ENCODE peak calls at places on chromosome 1, in nine cellular contexts. I, Y, G, U, T, N, O, R and C are unnamed samples.

GRCh38 chr1:220920967-220921366 is 41.7 kb downstream of the HLX start:
- DNase-seq in R (no peak), O (no peak), T (no peak), U (no peak), N (no peak), G (no peak), I (no peak), Y (no peak), C (no peak)

GRCh38 chr1:203213126-203213525 is 16.3 kb downstream of the CHIT1 start:
- DNase-seq in T (no peak), Y (no peak), N (no peak), I (no peak), U (no peak), R (no peak), O (no peak), G (no peak), C (no peak)

GRCh38 chr1:179873366-179873978 is 4.1 kb downstream of the TOR1AIP2 start:
- DNase-seq in O (no peak), R (no peak), Y (no peak), I (no peak), U (no peak), G (no peak), T (no peak), N (no peak), C (no peak)

GRCh38 chr1:43059640-43060574 is 101.2 kb upstream of the SLC2A1 start:
- DNase-seq in T (no peak), R (no peak), I (no peak), U (no peak), N (no peak), G (no peak), O (no peak), Y (no peak), C (no peak)

GRCh38 chr1:165671531-165671930 is 26.8 kb downstream of the ALDH9A1 start:
- DNase-seq in Y (no peak), I (no peak), U (no peak), O (no peak), T (no peak), R (no peak), N (peak), G (no peak), C (no peak)

GRCh38 chr1:233183226-233184020 is 112.1 kb downstream of the PCNX2 start:
- DNase-seq in Y (no peak), I (no peak), T (no peak), N (no peak), R (no peak), O (no peak), U (no peak), G (no peak), C (no peak)

GRCh38 chr1:164654200-164654599 is 95.2 kb downstream of the PBX1 start:
- DNase-seq in U (no peak), I (no peak), O (no peak), T (no peak), R (no peak), G (no peak), Y (no peak), N (no peak), C (no peak)

GRCh38 chr1:114009042-114009392 is 29.7 kb downstream of the OLFML3 start:
- DNase-seq in O (no peak), I (no peak), Y (no peak), T (no peak), U (no peak), R (no peak), N (no peak), G (no peak), C (no peak)

GRCh38 chr1:184734972-184735371 is 19.7 kb downstream of the EDEM3 start:
- DNase-seq in I (no peak), Y (no peak), O (no peak), R (no peak), G (no peak), N (peak), T (no peak), U (no peak), C (no peak)

GRCh38 chr1:214581785-214582184 is 21.2 kb upstream of the CENPF start:
- DNase-seq in O (no peak), U (no peak), R (no peak), Y (no peak), I (peak), N (peak), G (no peak), T (no peak), C (no peak)

GRCh38 chr1:162855461-162856150 is 5.4 kb downstream of the CCDC190 start:
- DNase-seq in N (no peak), Y (no peak), G (no peak), T (no peak), U (no peak), O (no peak), I (no peak), R (no peak), C (no peak)

GRCh38 chr1:45400049-45400448 is 59.8 kb upstream of the MUTYH start:
- DNase-seq in R (no peak), O (no peak), G (no peak), T (no peak), N (no peak), Y (no peak), I (peak), U (no peak), C (no peak)

GRCh38 chr1:25872708-25873107 is 2.8 kb downstream of the PAQR7 start:
- DNase-seq in Y (no peak), G (no peak), O (no peak), R (no peak), I (no peak), T (no peak), U (no peak), N (no peak), C (no peak)

GRCh38 chr1:171655215-171656116 is 3.0 kb upstream of the MYOC start:
- DNase-seq in Y (peak), O (peak), I (peak), N (peak), U (no peak), G (peak), T (peak), R (peak), C (peak)

GRCh38 chr1:208047476-208047934 is 136.6 kb upstream of the CD34 start:
- DNase-seq in I (no peak), R (peak), G (no peak), O (no peak), Y (peak), U (no peak), T (peak), N (no peak), C (no peak)

GRCh38 chr1:21818661-21819060 is 6.6 kb downstream of the LDLRAD2 start:
- DNase-seq in N (peak), U (no peak), R (peak), I (peak), G (no peak), O (no peak), T (no peak), Y (no peak), C (peak)

GRCh38 chr1:39632491-39633417 is 6.7 kb downstream of the HEYL start:
- DNase-seq in T (peak), G (no peak), N (no peak), I (peak), Y (peak), O (no peak), R (peak), U (peak), C (no peak)

GRCh38 chr1:235608278-235608677 is 41.3 kb downstream of the GNG4 start:
- DNase-seq in I (no peak), T (no peak), U (no peak), N (no peak), O (no peak), R (no peak), Y (no peak), G (no peak), C (no peak)

GRCh38 chr1:94579876-94580294 is 38.3 kb upstream of the F3 start:
- DNase-seq in I (peak), O (no peak), G (no peak), N (no peak), U (no peak), Y (peak), R (no peak), T (no peak), C (no peak)

GRCh38 chr1:166705376-166706289 is 133.6 kb upstream of the POGK start:
- DNase-seq in G (no peak), N (no peak), T (no peak), R (no peak), O (no peak), Y (no peak), I (no peak), U (no peak), C (peak)

GRCh38 chr1:151616505-151616849 is 4.6 kb downstream of the SNX27 start:
- DNase-seq in N (no peak), O (no peak), G (no peak), U (no peak), T (no peak), R (no peak), I (no peak), Y (no peak), C (no peak)

GRCh38 chr1:244445320-244446181 is 6.2 kb downstream of the ADSS2 start:
- DNase-seq in O (no peak), G (no peak), U (no peak), T (no peak), N (no peak), R (no peak), I (no peak), Y (no peak), C (no peak)

GRCh38 chr1:218683224-218683623 is 338.1 kb downstream of the TGFB2 start:
- DNase-seq in Y (no peak), T (no peak), N (no peak), G (no peak), O (no peak), I (no peak), R (no peak), U (no peak), C (no peak)

GRCh38 chr1:228986093-228986904 is 251.0 kb downstream of the RHOU start:
- DNase-seq in R (peak), Y (peak), T (peak), I (no peak), O (no peak), G (no peak), N (peak), U (no peak), C (no peak)

GRCh38 chr1:193070395-193070753 is 11.0 kb downstream of the RO60 start:
- DNase-seq in U (no peak), R (no peak), Y (no peak), I (no peak), O (no peak), T (no peak), G (no peak), N (peak), C (peak)

GRCh38 chr1:175539986-175540385 is 203.4 kb downstream of the TNR start:
- DNase-seq in O (no peak), N (no peak), Y (no peak), I (no peak), R (no peak), T (no peak), G (no peak), U (no peak), C (no peak)

GRCh38 chr1:202586018-202586821 is 124.0 kb downstream of the SYT2 start:
- DNase-seq in I (no peak), N (peak), G (no peak), O (no peak), Y (peak), R (peak), T (peak), U (peak), C (peak)

GRCh38 chr1:31585736-31586365 is 9.5 kb downstream of the TINAGL1 start:
- DNase-seq in N (no peak), R (no peak), G (no peak), U (no peak), I (no peak), Y (no peak), O (no peak), T (no peak), C (no peak)

GRCh38 chr1:6448749-6449631 is 17.0 kb downstream of the TNFRSF25 start:
- DNase-seq in T (no peak), U (no peak), I (no peak), G (no peak), N (no peak), R (peak), O (no peak), Y (no peak), C (no peak)